ENCODE peak calls at places on chromosome 18, in ten cellular contexts. L, B, Q, D, X, O, Y, U, Z and M are unnamed samples.

GRCh38 chr18:45049548-45050307 is 369.0 kb downstream of the SETBP1 start:
- DNase-seq in X (no peak), U (no peak), B (no peak), Z (no peak), Y (no peak), O (no peak), D (no peak), Q (no peak), L (no peak), M (no peak)

GRCh38 chr18:77052656-77053309 is 79.8 kb downstream of the MBP start:
- DNase-seq in X (no peak), B (no peak), L (no peak), D (no peak), O (no peak), Q (no peak), U (no peak), Y (no peak), Z (no peak), M (no peak)

GRCh38 chr18:48959921-48960920 is 9.5 kb upstream of the SMAD7 start:
- DNase-seq in D (no peak), X (no peak), Q (no peak), L (no peak), B (no peak), Y (no peak), U (no peak), Z (no peak), O (no peak), M (no peak)

GRCh38 chr18:6744816-6745455 is 15.4 kb downstream of the ARHGAP28 start:
- DNase-seq in X (no peak), Q (no peak), L (no peak), D (no peak), U (no peak), Y (no peak), Z (no peak), B (no peak), O (no peak), M (no peak)

GRCh38 chr18:48060346-48060745 is 129.9 kb upstream of the SMAD2 start:
- DNase-seq in U (no peak), O (no peak), Y (no peak), D (no peak), Z (no peak), L (no peak), B (no peak), Q (no peak), X (no peak), M (no peak)

GRCh38 chr18:26941608-26942007 is 76.1 kb upstream of the AQP4 start:
- DNase-seq in Y (peak), L (no peak), O (no peak), Q (no peak), B (no peak), Z (no peak), D (no peak), X (no peak), U (no peak), M (no peak)

GRCh38 chr18:48412339-48412929 is 3.3 kb upstream of the ZBTB7C start:
- DNase-seq in Y (no peak), U (peak), Z (no peak), O (no peak), B (peak), L (peak), D (no peak), Q (peak), X (no peak), M (peak)

GRCh38 chr18:50665519-50665918 is 105.6 kb downstream of the MAPK4 start:
- DNase-seq in D (no peak), U (no peak), B (no peak), Z (no peak), X (no peak), L (no peak), O (no peak), Q (no peak), Y (no peak), M (no peak)

GRCh38 chr18:76447268-76447890 is 47.7 kb downstream of the ZNF516 start:
- DNase-seq in B (no peak), Z (no peak), L (no peak), X (no peak), D (no peak), U (no peak), Q (no peak), O (no peak), Y (no peak), M (no peak)

GRCh38 chr18:11948852-11949523 is 32.3 kb upstream of the IMPA2 start:
- DNase-seq in L (no peak), X (no peak), U (no peak), Y (no peak), D (no peak), O (no peak), Z (no peak), Q (no peak), B (no peak), M (no peak)

GRCh38 chr18:67938691-67939090 is 422.2 kb upstream of the DSEL start:
- DNase-seq in X (no peak), D (no peak), U (no peak), B (no peak), O (no peak), Z (no peak), Q (no peak), Y (no peak), L (no peak), M (no peak)

GRCh38 chr18:69963196-69963595 is 15.5 kb upstream of the CD226 start:
- DNase-seq in B (no peak), Y (no peak), X (no peak), D (no peak), U (no peak), L (no peak), O (no peak), Q (no peak), Z (no peak), M (no peak)

GRCh38 chr18:54209471-54210180 is 14.8 kb downstream of the MBD2 start:
- DNase-seq in O (no peak), X (peak), L (no peak), Y (peak), D (no peak), B (peak), U (peak), Q (no peak), Z (no peak), M (peak)

GRCh38 chr18:79485788-79486355 is 90.1 kb downstream of the NFATC1 start:
- DNase-seq in X (no peak), U (no peak), Y (no peak), L (peak), O (peak), D (no peak), Z (no peak), B (no peak), Q (no peak), M (no peak)

GRCh38 chr18:78527984-78528383 is 451.6 kb upstream of the SALL3 start:
- DNase-seq in Y (no peak), L (no peak), Z (no peak), U (no peak), O (no peak), X (no peak), Q (no peak), B (no peak), D (no peak), M (no peak)

GRCh38 chr18:32911660-32912284 is 138.9 kb upstream of the KLHL14 start:
- DNase-seq in Q (no peak), O (no peak), U (no peak), D (no peak), X (no peak), Z (no peak), Y (peak), L (no peak), B (no peak), M (no peak)

GRCh38 chr18:31533236-31533635 is 35.3 kb downstream of the DSG2 start:
- DNase-seq in Z (no peak), O (no peak), Q (no peak), U (no peak), D (no peak), X (no peak), B (no peak), L (no peak), Y (no peak), M (no peak)

GRCh38 chr18:79458917-79459803 is 63.4 kb downstream of the NFATC1 start:
- DNase-seq in L (no peak), X (no peak), Y (no peak), B (no peak), U (no peak), O (no peak), Z (no peak), Q (no peak), D (no peak), M (no peak)

GRCh38 chr18:35383136-35383535 is 6.0 kb upstream of the ZNF396 start:
- DNase-seq in Q (no peak), B (no peak), D (no peak), X (no peak), U (no peak), L (no peak), O (no peak), Y (no peak), Z (no peak), M (no peak)

GRCh38 chr18:3044931-3045698 is 32.2 kb upstream of the LPIN2 start:
- DNase-seq in Q (no peak), O (no peak), U (no peak), L (no peak), Y (peak), B (no peak), Z (no peak), X (no peak), D (no peak), M (no peak)

GRCh38 chr18:48801728-48802542 is 148.8 kb downstream of the SMAD7 start:
- DNase-seq in Z (no peak), O (no peak), Q (no peak), X (no peak), Y (no peak), B (no peak), L (peak), D (peak), U (peak), M (no peak)

GRCh38 chr18:55575066-55575465 is 12.9 kb downstream of the TCF4 start:
- DNase-seq in B (no peak), D (no peak), X (no peak), O (no peak), Q (no peak), Y (no peak), L (no peak), Z (no peak), U (no peak), M (no peak)

GRCh38 chr18:55575949-55576348 is 12.0 kb downstream of the TCF4 start:
- DNase-seq in U (peak), D (no peak), L (no peak), Z (no peak), B (no peak), Q (no peak), Y (no peak), X (no peak), O (no peak), M (no peak)

GRCh38 chr18:55579888-55580287 is 8.1 kb downstream of the TCF4 start:
- DNase-seq in Y (no peak), X (no peak), L (no peak), O (no peak), D (no peak), Z (no peak), U (no peak), B (no peak), Q (no peak), M (no peak)

GRCh38 chr18:55579471-55579870 is 8.5 kb downstream of the TCF4 start:
- DNase-seq in U (no peak), Q (no peak), B (no peak), D (no peak), L (no peak), O (no peak), Y (no peak), Z (no peak), X (no peak), M (no peak)

GRCh38 chr18:55577812-55578539 is 10.0 kb downstream of the TCF4 start:
- DNase-seq in Y (no peak), L (no peak), Z (no peak), D (no peak), Q (no peak), U (peak), B (no peak), O (no peak), X (no peak), M (no peak)
- TF ChIP-seq CTCF in Y (peak), L (no peak), Z (no peak), D (no peak), Q (no peak), U (peak), B (no peak), O (no peak), X (peak), M (no peak)

GRCh38 chr18:29191263-29191662 is 1014.3 kb upstream of the CDH2 start:
- DNase-seq in X (no peak), Z (no peak), L (no peak), Y (peak), U (no peak), Q (no peak), D (no peak), O (no peak), B (no peak), M (no peak)
- TF ChIP-seq CTCF in X (no peak), Z (no peak), L (no peak), Y (peak), U (no peak), Q (peak), D (no peak), O (peak), B (no peak), M (no peak)

DNA sequence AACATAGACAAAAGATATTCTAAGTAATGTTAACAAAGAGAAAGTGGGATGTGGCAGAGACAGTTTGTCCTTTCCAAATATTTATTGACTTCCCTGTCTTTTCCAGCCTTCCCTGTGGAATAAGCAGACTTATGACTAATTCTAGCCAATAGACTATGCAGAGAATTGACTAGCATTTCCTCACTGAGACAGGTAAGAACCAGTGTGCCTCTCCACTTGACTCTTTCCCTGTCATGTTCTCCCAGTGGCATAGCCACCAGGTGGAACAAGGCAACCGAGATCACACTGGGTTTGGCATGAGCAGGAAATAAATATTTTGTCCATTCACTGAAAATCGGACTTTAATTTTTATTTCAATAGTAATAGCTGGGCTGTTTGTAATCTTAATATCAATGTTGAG is 168.1 kb upstream of the CTAGE1 start:
- DNase-seq in D (no peak), B (no peak), Y (no peak), O (no peak), Z (no peak), X (no peak), Q (no peak), L (no peak), U (no peak), M (no peak)
- TF ChIP-seq CTCF in D (no peak), B (no peak), Y (no peak), O (no peak), Z (no peak), X (no peak), Q (no peak), L (no peak), U (no peak), M (no peak)

GRCh38 chr18:4453712-4454547 is 1.2 kb downstream of the DLGAP1 start:
- DNase-seq in Q (no peak), X (peak), O (no peak), Z (no peak), B (peak), U (no peak), L (no peak), D (no peak), Y (no peak), M (peak)
- TF ChIP-seq CTCF in Q (no peak), X (no peak), O (no peak), Z (no peak), B (no peak), U (no peak), L (no peak), D (no peak), Y (no peak), M (no peak)